ENCODE peak calls at places on chromosome 1, in six cellular contexts. D is iPS-NIHi11, P is caudate nucleus, H is tibial nerve, R is NCI-H1436, K is WTC11. Z is an unnamed sample.

GRCh38 chr1:150881331-150882070 is 5.1 kb upstream of the ARNT start:
- DNase-seq in D (no peak), P (no peak), H (peak), R (no peak), K (no peak), Z (no peak)

GRCh38 chr1:81489372-81489934 is 311.3 kb upstream of the ADGRL2 start:
- DNase-seq in D (no peak), P (no peak), H (no peak), R (no peak), K (no peak), Z (no peak)

GRCh38 chr1:21246905-21247642 is 43.2 kb downstream of the ECE1 start:
- DNase-seq in D (no peak), P (no peak), H (no peak), R (no peak), K (no peak), Z (no peak)

GRCh38 chr1:61287734-61288133 is 205.4 kb downstream of the NFIA start:
- DNase-seq in D (no peak), P (no peak), H (no peak), R (no peak), K (no peak), Z (no peak)

GRCh38 chr1:32266926-32267645 is 16.0 kb downstream of the LCK start:
- DNase-seq in D (no peak), P (no peak), H (no peak), R (no peak), K (no peak), Z (no peak)

GRCh38 chr1:174830019-174830418 is 169.7 kb upstream of the CACYBP start:
- DNase-seq in D (no peak), P (no peak), H (no peak), R (no peak), K (no peak), Z (no peak)

GRCh38 chr1:204813522-204813921 is 57.1 kb upstream of the NFASC start:
- DNase-seq in D (no peak), P (no peak), H (no peak), R (no peak), K (no peak), Z (no peak)

GRCh38 chr1:224338150-224338838 is 8.3 kb upstream of the NVL start:
- DNase-seq in D (no peak), P (no peak), H (no peak), R (no peak), K (no peak), Z (no peak)

GRCh38 chr1:27602510-27603319 is 1.2 kb downstream of the AHDC1 start:
- DNase-seq in D (peak), P (peak), H (no peak), R (peak), K (peak), Z (peak)

GRCh38 chr1:96060621-96061020 is 661.0 kb upstream of the PTBP2 start:
- DNase-seq in D (peak), P (no peak), H (no peak), R (no peak), K (peak), Z (no peak)

GRCh38 chr1:110756506-110756905 is 81.8 kb upstream of the KCNA3 start:
- DNase-seq in D (no peak), P (peak), H (no peak), R (no peak), K (no peak), Z (no peak)

GRCh38 chr1:173202430-173203145 is 4.5 kb downstream of the TNFSF4 start:
- DNase-seq in D (peak), P (no peak), H (peak), R (no peak), K (no peak), Z (peak)

Z was measured in nephron progenitor cell.